ENCODE peak calls at places on chromosomes 5 and 9, in eight cellular contexts. D, M, J, P, K, C, Q and I are unnamed samples.

GRCh38 chr5:167816354-167816753 is 475.1 kb upstream of the WWC1 start:
- DNase-seq in D (no peak), M (no peak), J (no peak), P (no peak), K (peak; percentile 50), C (no peak), Q (peak; percentile 60), I (no peak)

GRCh38 chr9:92600742-92601261 is 65.0 kb upstream of the ECM2 start:
- DNase-seq in D (no peak), M (no peak), J (no peak), P (peak; percentile 28), K (peak; percentile 71), C (no peak), Q (peak; percentile 85), I (no peak)

GRCh38 chr5:98827161-98827560 is 53.7 kb downstream of the RGMB start:
- DNase-seq in D (no peak), M (no peak), J (peak; percentile 20), P (no peak), K (peak; percentile 69), C (no peak), Q (peak; percentile 59), I (peak; percentile 56)

GRCh38 chr9:119375892-119376291 is 6.7 kb upstream of the BRINP1 start:
- DNase-seq in D (no peak), M (no peak), J (peak; percentile 33), P (no peak), K (no peak), C (no peak), Q (peak; percentile 29), I (peak; percentile 27)

GRCh38 chr9:127805620-127806019 is 2.9 kb downstream of the FPGS start:
- DNase-seq in D (no peak), M (peak; percentile 47), J (no peak), P (no peak), K (no peak), C (no peak), Q (no peak), I (peak; percentile 57)

GRCh38 chr5:87453801-87454200 is 41.1 kb upstream of the CCNH start:
- DNase-seq in D (no peak), M (no peak), J (no peak), P (no peak), K (no peak), C (no peak), Q (no peak), I (no peak)

GRCh38 chr5:126967808-126968466 is 62.4 kb downstream of the MARCHF3 start:
- DNase-seq in D (no peak), M (no peak), J (no peak), P (no peak), K (peak; percentile 55), C (no peak), Q (peak; percentile 25), I (no peak)

GRCh38 chr5:40594811-40595210 is 84.9 kb upstream of the PTGER4 start:
- DNase-seq in D (no peak), M (no peak), J (no peak), P (no peak), K (peak; percentile 67), C (no peak), Q (peak; percentile 17), I (no peak)

GRCh38 chr9:137224850-137225694 is at the start of gene CYSRT1:
- DNase-seq in D (no peak), M (no peak), J (peak; percentile 23), P (no peak), K (no peak), C (no peak), Q (no peak), I (no peak)

GRCh38 chr9:137227853-137228514 is 682 bp downstream of the RNF224 start:
- DNase-seq in D (no peak), M (no peak), J (no peak), P (no peak), K (no peak), C (no peak), Q (no peak), I (no peak)

GRCh38 chr9:137225701-137226331 is 842 bp downstream of the CYSRT1 start:
- DNase-seq in D (no peak), M (no peak), J (no peak), P (no peak), K (no peak), C (no peak), Q (no peak), I (no peak)

GRCh38 chr9:137227057-137227852 is at the start of gene RNF224:
- DNase-seq in D (no peak), M (no peak), J (peak; percentile 72), P (peak; percentile 56), K (peak; percentile 81), C (peak; percentile 79), Q (peak; percentile 54), I (peak; percentile 88)

GRCh38 chr9:137226338-137227056 is 805 bp upstream of the RNF224 start:
- DNase-seq in D (no peak), M (no peak), J (peak; percentile 82), P (no peak), K (no peak), C (no peak), Q (no peak), I (no peak)
- H3K4me3 ChIP-seq in D (no peak overlapping the region), M (no peak overlapping the region), J (no peak overlapping the region), P (no peak overlapping the region), K (no peak overlapping the region), C (no peak overlapping the region), Q (no peak overlapping the region), I (no peak overlapping the region)

DNA sequence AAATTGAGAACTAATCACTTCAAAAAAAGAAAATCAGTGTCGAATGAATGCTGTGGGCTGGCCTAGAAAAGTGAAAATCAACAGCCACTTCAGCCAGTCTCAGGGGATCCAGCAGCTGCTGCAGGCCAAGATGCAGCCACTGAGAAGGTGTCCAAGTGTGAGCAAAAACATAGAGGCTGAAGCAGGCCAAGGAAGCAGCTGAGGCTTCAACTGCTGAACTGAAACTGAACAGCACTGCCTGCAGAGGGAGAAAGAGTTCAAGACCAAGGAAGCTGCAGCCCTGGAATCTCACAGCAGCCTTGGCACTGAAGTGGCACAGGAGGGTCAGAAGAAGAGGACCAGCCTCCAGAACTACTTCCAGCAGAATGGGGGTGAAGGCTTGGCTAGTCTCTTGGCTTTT is 15.8 kb upstream of the SLC36A3 start:
- DNase-seq in D (no peak), M (no peak), J (peak; percentile 11), P (peak; percentile 17), K (peak; percentile 52), C (no peak), Q (peak; percentile 20), I (peak; percentile 45)
- TF ChIP-seq CTCF in D (peak; percentile 22), M (peak; percentile 63), J (peak; percentile 48), P (no peak), K (peak; percentile 44), C (no peak), Q (peak; percentile 39), I (no peak)

GRCh38 chr5:100595152-100595811 is 60.1 kb downstream of the FAM174A start:
- DNase-seq in D (peak; percentile 85), M (no peak), J (peak; percentile 88), P (no peak), K (peak; percentile 91), C (peak; percentile 66), Q (peak; percentile 91), I (peak; percentile 3)

GRCh38 chr5:100590867-100591266 is 55.7 kb downstream of the FAM174A start:
- DNase-seq in D (no peak), M (no peak), J (no peak), P (no peak), K (no peak), C (no peak), Q (no peak), I (no peak)

GRCh38 chr5:100600289-100600994 is 65.3 kb downstream of the FAM174A start:
- DNase-seq in D (no peak), M (no peak), J (no peak), P (no peak), K (no peak), C (no peak), Q (no peak), I (no peak)

GRCh38 chr5:100595812-100596173 is 60.6 kb downstream of the FAM174A start:
- DNase-seq in D (no peak), M (no peak), J (no peak), P (no peak), K (no peak), C (no peak), Q (no peak), I (no peak)
- H3K4me3 ChIP-seq in D (no peak overlapping the region), M (no peak overlapping the region), J (no peak overlapping the region), P (no peak overlapping the region), K (peak overlapping the region; percentile 32), C (no peak overlapping the region), Q (peak overlapping the region; percentile 43), I (no peak overlapping the region)

GRCh38 chr5:79771387-79771786 is 81.8 kb downstream of the CMYA5 start:
- DNase-seq in D (peak; percentile 79), M (no peak), J (no peak), P (no peak), K (no peak), C (no peak), Q (peak; percentile 95), I (no peak)

GRCh38 chr5:79773612-79774011 is 84.0 kb downstream of the CMYA5 start:
- DNase-seq in D (no peak), M (no peak), J (no peak), P (no peak), K (no peak), C (no peak), Q (no peak), I (no peak)

GRCh38 chr5:79772651-79773050 is 83.0 kb downstream of the CMYA5 start:
- DNase-seq in D (no peak), M (no peak), J (no peak), P (no peak), K (no peak), C (no peak), Q (no peak), I (no peak)

GRCh38 chr5:79774855-79775237 is 85.2 kb downstream of the CMYA5 start:
- DNase-seq in D (no peak), M (no peak), J (no peak), P (no peak), K (no peak), C (no peak), Q (no peak), I (no peak)

GRCh38 chr5:79774171-79774854 is 84.7 kb downstream of the CMYA5 start:
- DNase-seq in D (no peak), M (peak; percentile 83), J (peak; percentile 54), P (no peak), K (peak; percentile 26), C (no peak), Q (peak; percentile 24), I (peak; percentile 41)
- TF ChIP-seq CTCF in D (peak; percentile 35), M (peak; percentile 81), J (peak; percentile 66), P (no peak), K (peak; percentile 25), C (no peak), Q (peak; percentile 39), I (peak; percentile 25)

DNA sequence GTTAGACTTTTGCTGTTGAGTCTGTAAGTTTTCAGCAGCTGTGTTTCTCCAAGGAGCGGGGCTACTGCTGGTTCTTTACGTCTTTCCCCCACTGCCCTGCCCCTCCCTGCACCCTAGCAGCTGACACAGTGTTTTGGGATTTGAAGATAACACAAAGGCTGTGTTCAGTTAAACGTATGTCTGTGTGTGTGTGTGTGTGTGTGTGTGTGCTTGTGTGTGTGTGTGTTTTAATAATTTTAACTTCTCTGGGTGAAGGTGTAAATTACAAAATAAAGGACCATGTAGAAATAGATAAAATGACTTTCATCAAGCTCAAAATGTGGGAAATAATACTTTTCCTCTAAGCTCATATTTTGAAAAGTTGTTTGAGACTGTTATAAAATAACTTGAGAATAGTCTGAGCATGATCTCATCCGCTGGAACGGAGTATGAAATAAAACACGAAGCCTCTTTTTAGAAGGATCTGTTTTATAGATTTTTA is 10.9 kb downstream of the ABL1 start:
- DNase-seq in D (no peak), M (no peak), J (no peak), P (peak; percentile 66), K (peak; percentile 91), C (no peak), Q (peak; percentile 72), I (no peak)
- H3K4me3 ChIP-seq in D (peak overlapping the region; percentile 23), M (no peak overlapping the region), J (peak overlapping the region; percentile 12), P (peak overlapping the region; percentile 6), K (peak overlapping the region; percentile 36), C (peak overlapping the region; percentile 32), Q (peak overlapping the region; percentile 29), I (no peak overlapping the region)